ENCODE peak calls at places on chromosome 16, in five cellular contexts. One of them, this sample, is unnamed.

GRCh38 chr16:57633383-57634064 is 5.1 kb downstream of the ADGRG1 start:
- DNase-seq in upper lobe of left lung: no peak
- DNase-seq in AG04449: no peak
- DNase-seq in HCT116: no peak
- DNase-seq in keratinocyte: no peak
- DNase-seq in this sample: no peak

GRCh38 chr16:89281189-89281577 is 63.7 kb downstream of the ZNF778 start:
- DNase-seq in upper lobe of left lung: no peak
- DNase-seq in AG04449: no peak
- DNase-seq in HCT116: no peak
- DNase-seq in keratinocyte: no peak
- DNase-seq in this sample: no peak

GRCh38 chr16:50591800-50592771 is 43.9 kb downstream of the NKD1 start:
- DNase-seq in upper lobe of left lung: no peak
- DNase-seq in AG04449: no peak
- DNase-seq in HCT116: no peak
- DNase-seq in keratinocyte: no peak
- DNase-seq in this sample: no peak

GRCh38 chr16:56262148-56262878 is 71.0 kb downstream of the GNAO1 start:
- DNase-seq in upper lobe of left lung: no peak
- DNase-seq in AG04449: no peak
- DNase-seq in HCT116: no peak
- DNase-seq in keratinocyte: no peak
- DNase-seq in this sample: no peak

GRCh38 chr16:51034481-51035109 is 116.5 kb downstream of the SALL1 start:
- DNase-seq in upper lobe of left lung: no peak
- DNase-seq in AG04449: no peak
- DNase-seq in HCT116: no peak
- DNase-seq in keratinocyte: no peak
- DNase-seq in this sample: no peak

GRCh38 chr16:73730496-73731090 is 566.0 kb upstream of the PSMD7 start:
- DNase-seq in upper lobe of left lung: no peak
- DNase-seq in AG04449: no peak
- DNase-seq in HCT116: no peak
- DNase-seq in keratinocyte: no peak
- DNase-seq in this sample: no peak

GRCh38 chr16:46690281-46691178 is 1.1 kb downstream of the ORC6 start:
- DNase-seq in upper lobe of left lung: peak
- DNase-seq in AG04449: no peak
- DNase-seq in HCT116: no peak
- DNase-seq in keratinocyte: no peak
- DNase-seq in this sample: peak

GRCh38 chr16:75928295-75928694 is 202.0 kb upstream of the CPHXL start:
- DNase-seq in upper lobe of left lung: no peak
- DNase-seq in AG04449: no peak
- DNase-seq in HCT116: no peak
- DNase-seq in keratinocyte: no peak
- DNase-seq in this sample: peak

GRCh38 chr16:52404546-52404945 is 142.4 kb downstream of the TOX3 start:
- DNase-seq in upper lobe of left lung: no peak
- DNase-seq in AG04449: no peak
- DNase-seq in HCT116: no peak
- DNase-seq in keratinocyte: no peak
- DNase-seq in this sample: no peak

GRCh38 chr16:19691161-19691850 is 26.7 kb downstream of the KNOP1 start:
- DNase-seq in upper lobe of left lung: no peak
- DNase-seq in AG04449: no peak
- DNase-seq in HCT116: no peak
- DNase-seq in keratinocyte: no peak
- DNase-seq in this sample: no peak

GRCh38 chr16:2296662-2297505 is 29.0 kb upstream of the RNPS1 start:
- DNase-seq in upper lobe of left lung: no peak
- DNase-seq in AG04449: no peak
- DNase-seq in HCT116: peak
- DNase-seq in keratinocyte: no peak
- DNase-seq in this sample: peak

GRCh38 chr16:29745126-29745852 is 501 bp downstream of the C16orf54 start:
- DNase-seq in upper lobe of left lung: peak
- DNase-seq in AG04449: no peak
- DNase-seq in HCT116: no peak
- DNase-seq in keratinocyte: no peak
- DNase-seq in this sample: no peak

GRCh38 chr16:70703041-70703834 is 17.4 kb upstream of the MTSS2 start:
- DNase-seq in upper lobe of left lung: no peak
- DNase-seq in AG04449: peak
- DNase-seq in HCT116: no peak
- DNase-seq in keratinocyte: no peak
- DNase-seq in this sample: peak

GRCh38 chr16:75555213-75555706 is 792 bp downstream of the TMEM231 start:
- DNase-seq in upper lobe of left lung: peak
- DNase-seq in AG04449: peak
- DNase-seq in HCT116: peak
- DNase-seq in keratinocyte: no peak
- DNase-seq in this sample: peak

GRCh38 chr16:26824469-26824868 is 242.3 kb upstream of the C16orf82 start:
- DNase-seq in upper lobe of left lung: no peak
- DNase-seq in AG04449: no peak
- DNase-seq in HCT116: no peak
- DNase-seq in keratinocyte: no peak
- DNase-seq in this sample: no peak

GRCh38 chr16:80527297-80527696 is 13.5 kb upstream of the DYNLRB2 start:
- DNase-seq in upper lobe of left lung: peak
- DNase-seq in AG04449: no peak
- DNase-seq in HCT116: peak
- DNase-seq in keratinocyte: no peak
- DNase-seq in this sample: peak

GRCh38 chr16:3065069-3065741 is at the start of gene IL32:
- DNase-seq in upper lobe of left lung: peak
- DNase-seq in AG04449: peak
- DNase-seq in HCT116: no peak
- DNase-seq in keratinocyte: no peak
- DNase-seq in this sample: peak

GRCh38 chr16:57473176-57473840 is 10.8 kb downstream of the POLR2C start:
- DNase-seq in upper lobe of left lung: no peak
- DNase-seq in AG04449: no peak
- DNase-seq in HCT116: no peak
- DNase-seq in keratinocyte: no peak
- DNase-seq in this sample: no peak

GRCh38 chr16:3058173-3059030 is 7.0 kb upstream of the IL32 start:
- DNase-seq in upper lobe of left lung: peak
- DNase-seq in AG04449: no peak
- DNase-seq in HCT116: peak
- DNase-seq in keratinocyte: no peak
- DNase-seq in this sample: peak

GRCh38 chr16:20898938-20899502 is 1.1 kb downstream of the DCUN1D3 start:
- DNase-seq in upper lobe of left lung: no peak
- DNase-seq in AG04449: peak
- DNase-seq in HCT116: no peak
- DNase-seq in keratinocyte: no peak
- DNase-seq in this sample: peak

GRCh38 chr16:20900299-20901067 is at the start of the genes DCUN1D3 and LYRM1:
- DNase-seq in upper lobe of left lung: peak
- DNase-seq in AG04449: peak
- DNase-seq in HCT116: peak
- DNase-seq in keratinocyte: peak
- DNase-seq in this sample: peak

GRCh38 chr16:20899503-20900298 is 457 bp downstream of the DCUN1D3 start:
- DNase-seq in upper lobe of left lung: no peak
- DNase-seq in AG04449: no peak
- DNase-seq in HCT116: no peak
- DNase-seq in keratinocyte: no peak
- DNase-seq in this sample: no peak

GRCh38 chr16:20897253-20897896 is 2.8 kb downstream of the DCUN1D3 start:
- DNase-seq in upper lobe of left lung: no peak
- DNase-seq in AG04449: no peak
- DNase-seq in HCT116: no peak
- DNase-seq in keratinocyte: no peak
- DNase-seq in this sample: peak

GRCh38 chr16:20897897-20898296 is 2.3 kb downstream of the DCUN1D3 start:
- DNase-seq in upper lobe of left lung: no peak
- DNase-seq in AG04449: no peak
- DNase-seq in HCT116: no peak
- DNase-seq in keratinocyte: no peak
- DNase-seq in this sample: peak
- H3K4me3 ChIP-seq in upper lobe of left lung: no peak
- H3K4me3 ChIP-seq in AG04449: peak
- H3K4me3 ChIP-seq in HCT116: no peak
- H3K4me3 ChIP-seq in keratinocyte: no peak
- H3K4me3 ChIP-seq in this sample: peak

GRCh38 chr16:54284319-54284930 is 2.2 kb downstream of the IRX3 start:
- DNase-seq in upper lobe of left lung: no peak
- DNase-seq in AG04449: no peak
- DNase-seq in HCT116: no peak
- DNase-seq in keratinocyte: no peak
- DNase-seq in this sample: no peak

GRCh38 chr16:54286067-54286329 is 589 bp downstream of the IRX3 start:
- DNase-seq in upper lobe of left lung: no peak
- DNase-seq in AG04449: no peak
- DNase-seq in HCT116: no peak
- DNase-seq in keratinocyte: no peak
- DNase-seq in this sample: no peak

GRCh38 chr16:54286330-54287017 is at the start of gene IRX3:
- DNase-seq in upper lobe of left lung: peak
- DNase-seq in AG04449: peak
- DNase-seq in HCT116: peak
- DNase-seq in keratinocyte: peak
- DNase-seq in this sample: peak

GRCh38 chr16:54284931-54285413 is 1.6 kb downstream of the IRX3 start:
- DNase-seq in upper lobe of left lung: no peak
- DNase-seq in AG04449: no peak
- DNase-seq in HCT116: no peak
- DNase-seq in keratinocyte: no peak
- DNase-seq in this sample: no peak

DNA sequence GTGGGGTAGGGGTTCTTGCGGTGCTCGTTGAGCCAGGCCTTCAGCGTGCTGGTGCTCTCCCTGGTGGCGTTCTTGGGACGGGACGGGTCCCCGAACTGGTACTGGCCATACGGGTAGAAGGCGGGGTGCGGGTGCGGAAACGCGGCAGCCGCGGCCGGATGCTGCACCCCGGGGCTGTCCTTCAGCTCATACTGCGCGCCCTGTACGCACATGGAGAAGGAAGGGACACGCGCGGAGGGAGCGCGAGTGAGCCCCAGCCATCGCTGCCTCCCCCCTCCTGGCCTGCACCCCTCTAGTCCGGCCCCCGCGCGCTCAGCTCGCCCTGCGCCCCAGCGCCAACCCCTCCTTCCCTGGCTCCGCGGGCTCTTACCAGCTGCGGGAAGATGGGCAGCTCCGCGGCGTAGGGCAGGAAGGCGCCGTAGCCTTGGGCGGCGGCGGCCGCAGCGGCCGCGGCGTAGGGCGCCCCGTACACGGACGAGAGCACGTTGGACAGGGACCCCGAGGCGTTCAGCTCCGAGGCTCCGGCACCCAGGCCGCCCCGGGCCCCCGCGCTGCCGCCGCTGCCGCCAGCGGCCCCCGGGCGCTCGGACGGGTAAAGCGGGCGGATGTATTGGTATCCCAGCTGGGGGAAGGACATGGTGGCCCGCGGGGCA is 1.0 kb downstream of the IRX3 start:
- DNase-seq in upper lobe of left lung: peak
- DNase-seq in AG04449: no peak
- DNase-seq in HCT116: no peak
- DNase-seq in keratinocyte: no peak
- DNase-seq in this sample: peak
- H3K4me3 ChIP-seq in upper lobe of left lung: peak
- H3K4me3 ChIP-seq in AG04449: peak
- H3K4me3 ChIP-seq in HCT116: no peak
- H3K4me3 ChIP-seq in keratinocyte: peak
- H3K4me3 ChIP-seq in this sample: peak

DNA sequence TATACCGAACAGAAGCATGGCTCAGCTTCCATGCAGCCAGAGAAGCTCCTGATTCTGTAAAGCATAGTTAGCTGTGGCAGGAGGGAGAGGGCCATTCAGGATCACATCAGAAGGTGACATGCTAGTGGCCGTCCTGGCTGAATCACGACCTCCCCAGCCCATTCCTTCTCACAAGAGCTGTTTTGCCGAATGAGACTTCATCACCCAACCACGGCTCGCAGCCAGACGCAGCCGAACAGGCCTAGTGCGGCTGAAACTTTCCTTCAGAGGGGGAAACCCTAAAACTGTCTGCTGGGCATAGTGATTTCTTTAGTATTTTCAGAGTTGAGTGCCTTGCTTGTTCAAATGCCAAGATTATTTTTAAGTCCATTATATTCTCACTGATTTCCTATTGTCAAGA is 343.7 kb downstream of the CPPED1 start:
- DNase-seq in upper lobe of left lung: no peak
- DNase-seq in AG04449: no peak
- DNase-seq in HCT116: no peak
- DNase-seq in keratinocyte: no peak
- DNase-seq in this sample: no peak
- H3K4me3 ChIP-seq in upper lobe of left lung: no peak
- H3K4me3 ChIP-seq in AG04449: no peak
- H3K4me3 ChIP-seq in HCT116: no peak
- H3K4me3 ChIP-seq in keratinocyte: no peak
- H3K4me3 ChIP-seq in this sample: no peak

DNA sequence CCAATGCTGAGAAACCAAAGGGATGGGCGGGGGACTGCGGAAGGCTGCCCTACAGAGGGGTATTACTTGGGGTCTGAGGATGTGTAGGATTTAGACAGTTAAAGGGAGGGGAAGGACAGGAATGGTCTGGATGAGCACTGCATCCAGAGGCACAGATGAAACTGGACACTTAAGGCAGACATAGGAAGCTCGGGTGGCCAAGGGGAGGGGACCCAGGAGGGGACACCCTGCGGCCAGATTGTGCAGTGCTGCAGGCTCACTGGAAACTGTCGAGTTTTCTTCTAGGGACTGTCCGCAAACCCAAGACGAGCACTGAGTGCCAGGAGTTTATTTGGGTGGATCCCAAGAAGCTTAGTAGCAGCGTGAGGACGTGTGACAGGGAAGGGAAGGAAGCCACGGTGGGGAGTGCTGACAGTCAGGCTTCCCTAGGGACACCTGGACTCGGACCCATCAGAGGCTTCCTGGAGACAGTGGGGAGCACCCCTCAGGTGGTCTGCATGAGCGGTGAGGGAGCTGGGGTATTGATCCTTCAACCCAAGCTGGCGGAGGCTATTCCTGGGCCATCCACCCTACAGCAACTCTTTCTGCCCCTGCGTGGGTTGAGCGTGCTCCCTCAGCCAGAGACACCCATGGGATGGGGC is 278.7 kb downstream of the FOXL1 start:
- DNase-seq in upper lobe of left lung: no peak
- DNase-seq in AG04449: no peak
- DNase-seq in HCT116: no peak
- DNase-seq in keratinocyte: no peak
- DNase-seq in this sample: no peak
- H3K4me3 ChIP-seq in upper lobe of left lung: no peak
- H3K4me3 ChIP-seq in AG04449: no peak
- H3K4me3 ChIP-seq in HCT116: no peak
- H3K4me3 ChIP-seq in keratinocyte: no peak
- H3K4me3 ChIP-seq in this sample: no peak

DNA sequence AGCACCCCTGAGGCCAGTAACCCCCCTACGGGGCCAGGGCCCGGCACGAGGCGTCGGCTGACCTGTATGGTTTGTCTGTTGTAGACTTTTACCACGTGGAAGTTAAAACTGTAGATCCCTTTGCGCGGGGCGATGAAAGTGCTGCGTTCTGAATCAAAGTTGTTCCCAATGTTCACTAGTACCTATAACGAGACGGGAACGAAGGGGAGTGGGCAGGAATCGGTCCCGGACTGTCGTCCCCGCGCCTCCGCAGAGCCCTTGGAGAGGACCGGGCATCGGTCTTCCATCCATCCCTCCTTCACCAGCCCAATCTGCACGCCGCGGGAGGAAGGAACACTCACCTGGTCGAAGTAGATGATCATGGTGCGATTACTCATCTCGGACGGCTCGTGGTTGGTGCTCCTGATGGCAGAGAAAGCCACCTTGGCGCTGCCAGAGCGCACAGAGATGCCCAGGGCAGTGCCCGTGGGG is 742 bp downstream of the CBLN1 start:
- DNase-seq in upper lobe of left lung: no peak
- DNase-seq in AG04449: no peak
- DNase-seq in HCT116: no peak
- DNase-seq in keratinocyte: no peak
- DNase-seq in this sample: no peak
- H3K4me3 ChIP-seq in upper lobe of left lung: no peak
- H3K4me3 ChIP-seq in AG04449: no peak
- H3K4me3 ChIP-seq in HCT116: no peak
- H3K4me3 ChIP-seq in keratinocyte: no peak
- H3K4me3 ChIP-seq in this sample: no peak

This sample was measured in fibroblast of villous mesenchyme.